ENCODE peak calls at places on chromosome 7, in four cellular contexts. C is fibroblast of lung; Q is CD4-positive, alpha-beta T cell; O is nephron progenitor cell. D is an unnamed sample.

GRCh38 chr7:141356096-141356495 is 195.1 kb upstream of the AGK start:
- DNase-seq in C (peak; percentile 60), Q (no peak), O (no peak), D (no peak)

GRCh38 chr7:6655636-6656385 is 18.7 kb downstream of the ZNF316 start:
- DNase-seq in C (no peak), Q (no peak), O (no peak), D (peak; percentile 44)

GRCh38 chr7:155935726-155936125 is 123.5 kb upstream of the SHH start:
- DNase-seq in C (no peak), Q (no peak), O (no peak), D (no peak)

GRCh38 chr7:99224263-99224947 is 16.5 kb upstream of the KPNA7 start:
- DNase-seq in C (peak; percentile 68), Q (no peak), O (no peak), D (no peak)

GRCh38 chr7:151787348-151787747 is 89.6 kb downstream of the PRKAG2 start:
- DNase-seq in C (no peak), Q (no peak), O (no peak), D (no peak)

GRCh38 chr7:45136106-45137060 is 21.2 kb upstream of the RAMP3 start:
- DNase-seq in C (peak; percentile 54), Q (peak; percentile 56), O (peak; percentile 65), D (peak; percentile 86)

GRCh38 chr7:158617737-158618128 is 30.1 kb upstream of the PTPRN2 start:
- DNase-seq in C (peak; percentile 83), Q (no peak), O (no peak), D (no peak)

GRCh38 chr7:130893441-130893894 is 159.5 kb upstream of the KLF14 start:
- DNase-seq in C (peak; percentile 79), Q (no peak), O (no peak), D (no peak)

GRCh38 chr7:132865366-132865765 is 216.5 kb downstream of the CHCHD3 start:
- DNase-seq in C (no peak), Q (no peak), O (no peak), D (no peak)

GRCh38 chr7:128982105-128982504 is 44.4 kb downstream of the IRF5 start:
- DNase-seq in C (no peak), Q (no peak), O (no peak), D (no peak)

GRCh38 chr7:2029936-2030335 is 202.8 kb downstream of the MAD1L1 start:
- DNase-seq in C (no peak), Q (no peak), O (no peak), D (peak; percentile 15)

GRCh38 chr7:36132025-36132424 is 21.0 kb upstream of the EEPD1 start:
- DNase-seq in C (no peak), Q (no peak), O (no peak), D (no peak)

D was measured in SK-N-SH.